ENCODE peak calls at places on chromosome 18, in five cellular contexts. C, N, V, T and Z are unnamed samples.

GRCh38 chr18:11751305-11752115 is 62.4 kb downstream of the GNAL start:
- DNase-seq in N (no peak), C (no peak), V (no peak), T (peak), Z (peak)

GRCh38 chr18:27008575-27008974 is 143.1 kb upstream of the AQP4 start:
- DNase-seq in T (peak), V (no peak), N (no peak), C (no peak), Z (no peak)

GRCh38 chr18:8264861-8265411 is 344.3 kb upstream of the RAB12 start:
- DNase-seq in V (no peak), N (peak), T (no peak), C (no peak), Z (peak)

GRCh38 chr18:23716516-23716915 is 27.3 kb downstream of the LAMA3 start:
- DNase-seq in V (no peak), T (peak), C (no peak), N (peak), Z (peak)

GRCh38 chr18:25876334-25876979 is 214.0 kb downstream of the SS18 start:
- DNase-seq in C (no peak), N (peak), V (no peak), T (no peak), Z (no peak)

GRCh38 chr18:11544060-11544633 is 65.2 kb upstream of the SLC35G4 start:
- DNase-seq in N (no peak), V (no peak), C (no peak), T (no peak), Z (no peak)

GRCh38 chr18:25169701-25170100 is 182.3 kb downstream of the ZNF521 start:
- DNase-seq in V (no peak), C (no peak), N (peak), T (no peak), Z (no peak)

GRCh38 chr18:26655010-26655613 is 106.8 kb upstream of the KCTD1 start:
- DNase-seq in C (no peak), V (no peak), T (no peak), N (no peak), Z (peak)

GRCh38 chr18:23689616-23690504 is 607 bp downstream of the LAMA3 start:
- DNase-seq in C (no peak), T (peak), V (no peak), N (no peak), Z (peak)

GRCh38 chr18:63869374-63869773 is 18.1 kb upstream of the SERPINB2 start:
- DNase-seq in C (no peak), N (peak), T (no peak), V (no peak), Z (no peak)

GRCh38 chr18:2223859-2224258 is 347.4 kb downstream of the METTL4 start:
- DNase-seq in T (no peak), C (peak), N (peak), V (peak), Z (peak)

GRCh38 chr18:23203891-23204432 is 68.7 kb downstream of the CABLES1 start:
- DNase-seq in C (no peak), T (no peak), V (no peak), N (no peak), Z (no peak)

GRCh38 chr18:8562914-8563313 is 46.3 kb upstream of the RAB12 start:
- DNase-seq in V (no peak), T (no peak), N (no peak), C (no peak), Z (no peak)

GRCh38 chr18:45173327-45173726 is 441.9 kb upstream of the SLC14A2 start:
- DNase-seq in V (no peak), C (no peak), N (no peak), T (no peak), Z (no peak)

DNA sequence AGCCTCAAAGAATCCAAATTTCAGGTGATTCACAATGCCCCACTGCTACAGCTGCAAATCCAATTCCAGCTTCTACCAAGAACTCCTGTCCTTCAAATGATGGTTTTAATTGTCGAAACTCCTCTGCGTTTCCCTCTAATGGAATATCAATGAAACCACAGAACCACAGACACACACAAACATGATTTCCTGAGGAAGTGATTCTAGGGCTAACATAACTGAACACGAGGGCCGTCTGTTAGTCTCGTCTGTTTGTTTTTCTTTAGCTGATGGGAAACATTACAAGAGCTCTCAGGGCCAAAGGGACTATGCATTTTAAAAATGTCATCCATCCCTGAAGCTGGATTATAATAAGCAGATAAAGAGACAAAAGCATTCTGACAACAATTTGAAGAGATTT is 59.4 kb downstream of the RNF152 start:
- DNase-seq in N (peak), V (no peak), T (no peak), C (no peak), Z (no peak)
- H3K4me2 ChIP-seq in N (peak), V (no peak), T (no peak), C (no peak), Z (no peak)

GRCh38 chr18:71221405-71221804 is 932.6 kb downstream of the SOCS6 start:
- DNase-seq in N (no peak), T (no peak), V (no peak), C (no peak), Z (no peak)
- TF ChIP-seq CTCF in N (no peak), T (no peak), V (no peak), C (no peak), Z (no peak)

DNA sequence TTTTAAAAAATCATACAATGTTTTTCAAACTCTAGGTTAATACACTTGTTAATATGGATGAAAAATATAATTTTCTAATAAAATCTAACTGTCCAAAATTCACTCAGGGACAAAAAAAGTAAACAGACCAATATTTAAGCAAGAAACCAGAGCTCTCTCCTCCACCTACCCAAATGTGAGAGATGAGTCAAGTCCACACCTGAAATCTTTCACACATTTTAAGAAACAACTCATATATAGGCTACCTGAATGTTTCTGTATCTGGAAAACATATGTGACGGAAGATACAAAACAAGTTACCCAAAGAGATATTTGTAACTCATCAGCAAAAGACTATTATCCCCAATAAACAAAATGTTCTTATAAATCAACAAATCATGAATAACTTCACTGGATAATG is 20.2 kb downstream of the ZNF516 start:
- DNase-seq in N (no peak), C (no peak), V (no peak), T (no peak), Z (no peak)
- H3K4me2 ChIP-seq in N (no peak), C (no peak), V (no peak), T (no peak), Z (no peak)

GRCh38 chr18:47949197-47949596 is 18.7 kb upstream of the SMAD2 start:
- DNase-seq in V (no peak), N (no peak), T (no peak), C (no peak), Z (no peak)
- TF ChIP-seq CTCF in V (no peak), N (no peak), T (no peak), C (no peak), Z (no peak)

GRCh38 chr18:10378688-10379465 is 75.6 kb upstream of the APCDD1 start:
- DNase-seq in T (no peak), N (peak), V (no peak), C (no peak), Z (no peak)
- H3K4me2 ChIP-seq in T (no peak), N (peak), V (no peak), C (no peak), Z (no peak)

GRCh38 chr18:55853268-55853667 is 265.3 kb upstream of the TCF4 start:
- DNase-seq in T (no peak), N (no peak), V (no peak), C (no peak), Z (no peak)
- TF ChIP-seq CTCF in T (no peak), N (no peak), V (no peak), C (no peak), Z (no peak)

DNA sequence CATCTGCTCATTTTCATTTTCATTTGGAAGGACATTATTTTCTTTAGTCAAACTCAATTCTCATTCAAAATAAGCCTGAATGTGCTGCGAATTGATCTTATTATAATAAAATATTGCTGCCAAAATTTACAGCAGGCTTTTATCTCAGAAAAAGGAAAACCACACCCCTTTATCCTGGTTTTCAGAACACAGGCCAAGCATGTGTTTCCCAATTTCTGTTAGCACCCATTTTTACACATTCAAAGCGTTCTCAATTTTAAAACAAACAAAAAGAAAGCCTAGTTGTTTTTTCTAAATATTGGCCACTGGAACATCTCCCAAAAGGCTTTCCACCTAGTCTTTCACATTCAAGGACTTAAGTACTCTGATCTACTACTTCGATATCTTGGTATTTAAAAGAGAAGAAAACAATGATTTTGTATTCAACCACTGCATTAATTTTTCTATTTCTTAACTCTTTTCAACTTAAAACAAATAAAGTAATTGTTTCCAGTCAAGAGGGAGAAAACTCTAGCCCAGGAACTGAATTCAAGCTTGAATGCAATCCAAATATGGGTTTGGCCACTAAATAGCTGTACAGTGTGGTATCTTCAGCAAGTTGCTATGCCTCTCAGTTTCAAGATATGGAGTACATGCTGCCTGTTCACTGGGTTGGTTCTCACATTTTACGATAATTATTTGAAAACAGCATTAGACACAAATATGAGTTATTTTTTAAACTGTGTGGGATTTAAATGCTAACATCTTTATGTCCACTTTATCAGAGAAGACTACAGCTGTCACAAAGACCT is 52.5 kb downstream of the CDH2 start:
- DNase-seq in C (no peak), N (no peak), T (no peak), V (no peak), Z (no peak)
- H3K4me2 ChIP-seq in C (no peak), N (peak), T (no peak), V (no peak), Z (no peak)

GRCh38 chr18:47930844-47931706 is 616 bp upstream of the SMAD2 start:
- DNase-seq in T (peak), C (peak), V (peak), N (peak), Z (peak)
- TF ChIP-seq CTCF in T (no peak), C (no peak), V (no peak), N (no peak), Z (no peak)

GRCh38 chr18:69882965-69883668 is 64.6 kb downstream of the CD226 start:
- DNase-seq in V (no peak), T (no peak), N (no peak), C (no peak), Z (no peak)
- H3K4me2 ChIP-seq in V (no peak), T (no peak), N (no peak), C (no peak), Z (no peak)

GRCh38 chr18:50240083-50240563 is 26.2 kb downstream of the CFAP53 start:
- DNase-seq in V (no peak), C (peak), T (no peak), N (no peak), Z (peak)
- TF ChIP-seq CTCF in V (no peak), C (no peak), T (no peak), N (no peak), Z (no peak)